ENCODE peak calls at places on chromosomes 6 and 20, in six cellular contexts. P, J, L, T, F and N are unnamed samples. For H3K4me1, the result is how much of the 10 kb centered on the place peaks cover.

GRCh38 chr20:35571566-35571965 is 29.7 kb downstream of the ERGIC3 start:
- DNase-seq in P (no peak), J (no peak), L (no peak), T (no peak), F (no peak), N (no peak)

GRCh38 chr20:1267809-1268374 is 1.8 kb downstream of the SNPH start:
- DNase-seq in P (no peak), J (no peak), L (no peak), T (no peak), F (no peak), N (no peak)

GRCh38 chr6:108268845-108269244 is 8.0 kb upstream of the SNX3 start:
- DNase-seq in P (no peak), J (no peak), L (no peak), T (no peak), F (no peak), N (no peak)

GRCh38 chr6:140078552-140079126 is 704.2 kb upstream of the CITED2 start:
- DNase-seq in P (no peak), J (peak), L (peak), T (no peak), F (no peak), N (peak)

GRCh38 chr20:64084209-64085152 is at the start of gene LKAAEAR1:
- DNase-seq in P (no peak), J (no peak), L (no peak), T (no peak), F (no peak), N (no peak)

GRCh38 chr6:15879372-15880261 is 216.8 kb upstream of the DTNBP1 start:
- DNase-seq in P (peak), J (peak), L (peak), T (peak), F (peak), N (peak)

GRCh38 chr6:170057034-170057734 is 233.7 kb downstream of the DLL1 start:
- DNase-seq in P (no peak), J (no peak), L (no peak), T (no peak), F (peak), N (no peak)

GRCh38 chr6:156256161-156256560 is 521.0 kb upstream of the ARID1B start:
- DNase-seq in P (no peak), J (no peak), L (no peak), T (no peak), F (no peak), N (no peak)

GRCh38 chr6:16802071-16802470 is 40.8 kb upstream of the ATXN1 start:
- DNase-seq in P (no peak), J (peak), L (no peak), T (no peak), F (no peak), N (no peak)

GRCh38 chr6:22886881-22887581 is 317.7 kb downstream of the HDGFL1 start:
- DNase-seq in P (no peak), J (peak), L (no peak), T (no peak), F (no peak), N (no peak)

GRCh38 chr6:36718560-36718959 is 20.9 kb downstream of the RAB44 start:
- DNase-seq in P (no peak), J (no peak), L (no peak), T (no peak), F (no peak), N (no peak)

GRCh38 chr6:169490409-169490708 is 211.5 kb downstream of the WDR27 start:
- DNase-seq in P (no peak), J (no peak), L (no peak), T (no peak), F (no peak), N (no peak)

GRCh38 chr6:70684794-70685493 is 17.3 kb downstream of the SMAP1 start:
- DNase-seq in P (no peak), J (no peak), L (no peak), T (no peak), F (no peak), N (no peak)

GRCh38 chr20:62784497-62784896 is 11.8 kb upstream of the MRGBP start:
- DNase-seq in P (no peak), J (no peak), L (no peak), T (no peak), F (no peak), N (no peak)

DNA sequence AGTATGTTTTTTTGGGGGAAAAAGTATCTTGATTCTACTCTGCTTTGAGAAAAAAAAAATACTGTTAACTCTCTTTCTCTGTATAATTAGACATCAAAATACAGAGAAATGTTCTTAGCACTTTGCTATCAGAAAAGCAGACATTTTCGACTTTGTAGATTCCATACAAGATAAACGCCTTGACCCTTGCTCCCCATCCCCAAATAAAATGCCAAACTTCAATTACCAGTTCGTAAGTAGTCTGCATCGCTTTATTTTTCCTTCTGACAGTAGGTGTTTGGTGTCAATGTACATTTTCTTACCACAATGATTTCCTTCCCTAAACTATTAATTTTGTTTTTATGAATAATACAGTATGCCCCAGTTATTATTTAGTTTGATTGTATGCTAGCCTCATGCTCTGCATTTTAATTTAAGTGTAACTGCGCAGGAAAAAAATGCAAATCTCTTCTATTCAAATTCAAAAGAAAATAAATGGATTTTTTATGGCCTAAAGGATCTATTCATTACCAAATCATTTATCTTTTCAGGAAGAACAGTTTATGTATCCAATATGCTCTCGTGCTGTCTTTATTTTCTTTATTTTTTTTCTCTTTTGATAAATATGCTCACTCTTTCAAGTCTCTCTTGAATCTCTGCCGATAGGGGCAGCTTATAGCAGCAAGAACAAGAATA is 84.8 kb upstream of the ZNF217 start:
- DNase-seq in P (no peak), J (peak), L (no peak), T (no peak), F (no peak), N (no peak)
- TF ChIP-seq POLR2A in P (no peak), J (no peak), L (no peak), T (no peak), F (no peak), N (no peak)

DNA sequence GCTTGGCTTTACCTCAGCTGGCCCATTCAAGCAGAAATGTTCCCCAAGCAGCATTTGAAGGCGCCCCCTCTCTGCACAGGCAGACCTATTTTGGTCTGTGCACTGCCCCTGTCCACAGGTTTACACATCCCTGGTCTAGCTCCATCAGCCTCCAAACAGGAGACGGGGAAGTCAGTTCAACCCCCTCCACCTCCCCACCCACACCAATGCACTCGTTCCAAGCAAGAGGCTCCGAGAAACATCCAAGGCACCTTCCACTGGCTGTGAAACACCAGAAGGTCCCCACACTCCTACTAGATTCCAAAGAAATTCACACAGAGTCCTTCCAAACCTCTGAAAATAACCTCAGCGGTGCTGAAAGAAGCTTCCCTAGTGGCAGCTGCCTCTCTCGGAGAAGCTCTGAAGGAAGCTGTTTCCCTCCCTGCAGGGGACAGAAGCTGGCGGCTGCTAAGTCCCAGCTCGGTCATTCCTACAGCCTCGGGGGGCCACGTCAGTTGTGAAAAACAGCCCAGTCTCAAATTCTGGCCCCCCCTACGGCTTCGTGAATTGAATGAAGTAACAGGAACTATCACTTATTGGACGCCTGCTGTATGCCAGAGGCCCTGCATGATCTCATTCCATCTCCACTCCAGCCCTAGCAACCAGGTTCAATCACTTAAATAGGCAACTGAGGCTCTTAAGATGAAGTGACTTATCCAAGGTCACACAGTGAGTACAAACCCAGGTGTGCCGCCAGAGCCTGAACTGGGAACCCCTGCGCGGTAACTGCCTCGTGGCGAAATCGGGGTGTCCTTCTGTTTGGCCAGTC is 815 bp downstream of the SPATA2 start:
- DNase-seq in P (no peak), J (no peak), L (peak), T (no peak), F (no peak), N (no peak)
- H3K4me1 ChIP-seq in P (under half), J (under half), L (under half), T (under half), F (half or more), N (under half)

DNA sequence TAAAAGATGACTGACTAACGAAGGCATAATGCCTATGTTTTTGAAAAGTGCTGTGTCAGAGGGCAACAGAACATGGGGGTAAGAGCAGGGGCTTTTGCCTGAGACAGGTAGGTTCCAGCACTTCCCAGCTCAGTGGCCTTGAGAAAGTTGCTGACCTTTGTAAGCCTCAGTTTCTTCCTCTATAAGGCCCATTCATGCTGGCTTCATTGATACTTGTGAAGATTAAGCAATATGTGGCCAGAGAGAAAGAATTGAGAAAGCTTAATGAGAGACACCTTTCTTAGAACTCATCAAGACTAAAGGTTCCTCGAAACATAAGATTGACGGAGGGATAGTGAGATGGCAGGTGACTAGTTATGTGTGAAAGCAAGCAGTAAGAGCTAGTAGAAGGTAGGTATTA is 21.6 kb upstream of the MEP1A start:
- DNase-seq in P (no peak), J (no peak), L (no peak), T (no peak), F (no peak), N (no peak)
- TF ChIP-seq POLR2A in P (no peak), J (no peak), L (no peak), T (no peak), F (no peak), N (no peak)

GRCh38 chr6:105209950-105210706 is 30.3 kb upstream of the POPDC3 start:
- DNase-seq in P (no peak), J (peak), L (peak), T (no peak), F (no peak), N (no peak)

GRCh38 chr6:105204331-105204730 is 24.5 kb upstream of the POPDC3 start:
- DNase-seq in P (no peak), J (peak), L (no peak), T (no peak), F (no peak), N (no peak)

GRCh38 chr6:105204768-105205167 is 25.0 kb upstream of the POPDC3 start:
- DNase-seq in P (no peak), J (no peak), L (no peak), T (no peak), F (no peak), N (no peak)

GRCh38 chr6:105210932-105211531 is 31.2 kb upstream of the POPDC3 start:
- DNase-seq in P (no peak), J (no peak), L (peak), T (no peak), F (no peak), N (no peak)

DNA sequence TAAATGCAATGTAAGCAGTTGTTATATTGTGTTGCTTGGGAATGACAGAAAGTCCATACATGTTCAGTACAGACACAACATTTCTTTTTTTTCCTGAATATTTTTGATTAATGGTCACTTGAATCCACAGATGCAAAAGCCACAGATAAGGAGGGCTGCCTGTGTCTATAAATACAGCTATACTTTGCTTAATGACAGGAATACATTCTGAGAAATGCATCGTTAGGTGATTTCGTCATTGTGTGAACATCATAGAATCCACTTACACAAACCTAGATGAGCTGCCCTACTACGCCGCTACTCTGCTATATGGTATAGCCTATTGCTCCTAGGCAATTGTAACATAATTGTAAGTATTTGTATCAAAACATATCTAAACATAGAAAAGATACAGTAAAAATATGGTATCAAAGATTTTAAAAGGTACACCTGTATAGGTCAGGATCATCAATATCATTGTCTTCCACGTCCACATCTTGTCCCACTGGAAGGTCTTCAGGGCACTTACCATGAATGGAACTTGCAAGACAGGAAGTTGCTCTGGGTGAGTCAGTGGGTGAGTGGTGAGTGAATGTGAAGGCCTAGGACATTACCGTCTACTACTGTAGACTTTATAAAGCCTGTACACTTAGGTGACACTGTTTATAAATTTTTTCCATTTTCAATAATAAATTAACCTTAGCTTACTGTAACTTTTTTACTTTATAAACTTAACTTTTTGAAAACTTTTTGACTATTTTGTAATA is 27.9 kb upstream of the POPDC3 start:
- DNase-seq in P (no peak), J (peak), L (peak), T (no peak), F (no peak), N (no peak)
- H3K4me1 ChIP-seq in P (under half), J (under half), L (under half), T (under half), F (under half), N (under half)